ENCODE peak calls at places on chromosome 14, in eight cellular contexts. One of them, this sample, is unnamed.

GRCh38 chr14:59395672-59396071 is 69.5 kb downstream of the GPR135 start:
- DNase-seq in posterior cingulate gyrus: no peak
- DNase-seq in AG20443: no peak
- DNase-seq in BE2C: no peak
- DNase-seq in fibroblast of mammary gland: no peak
- DNase-seq in endodermal cell: no peak
- DNase-seq in NB4: no peak
- DNase-seq in mesothelial cell of epicardium: no peak
- DNase-seq in this sample: no peak

GRCh38 chr14:50063876-50064420 is 52.4 kb downstream of the VCPKMT start:
- DNase-seq in fibroblast of mammary gland: no peak
- DNase-seq in endodermal cell: no peak
- DNase-seq in BE2C: no peak
- DNase-seq in AG20443: no peak
- DNase-seq in NB4: no peak
- DNase-seq in mesothelial cell of epicardium: no peak
- DNase-seq in posterior cingulate gyrus: no peak
- DNase-seq in this sample: no peak

GRCh38 chr14:39547845-39548244 is 115.6 kb upstream of the FBXO33 start:
- DNase-seq in BE2C: no peak
- DNase-seq in fibroblast of mammary gland: no peak
- DNase-seq in mesothelial cell of epicardium: no peak
- DNase-seq in endodermal cell: no peak
- DNase-seq in NB4: no peak
- DNase-seq in AG20443: no peak
- DNase-seq in posterior cingulate gyrus: no peak
- DNase-seq in this sample: no peak

GRCh38 chr14:67428501-67429031 is 16.6 kb upstream of the PLEK2 start:
- DNase-seq in posterior cingulate gyrus: no peak
- DNase-seq in BE2C: no peak
- DNase-seq in AG20443: peak
- DNase-seq in endodermal cell: peak
- DNase-seq in mesothelial cell of epicardium: no peak
- DNase-seq in fibroblast of mammary gland: peak
- DNase-seq in NB4: no peak
- DNase-seq in this sample: no peak

GRCh38 chr14:74946659-74947281 is 8.6 kb downstream of the PGF start:
- DNase-seq in endodermal cell: no peak
- DNase-seq in AG20443: peak
- DNase-seq in NB4: no peak
- DNase-seq in BE2C: peak
- DNase-seq in posterior cingulate gyrus: no peak
- DNase-seq in fibroblast of mammary gland: no peak
- DNase-seq in mesothelial cell of epicardium: no peak
- DNase-seq in this sample: peak

GRCh38 chr14:77681196-77682157 is 26.3 kb downstream of the ALKBH1 start:
- DNase-seq in BE2C: no peak
- DNase-seq in fibroblast of mammary gland: peak
- DNase-seq in mesothelial cell of epicardium: no peak
- DNase-seq in AG20443: peak
- DNase-seq in endodermal cell: no peak
- DNase-seq in NB4: no peak
- DNase-seq in posterior cingulate gyrus: no peak
- DNase-seq in this sample: no peak

GRCh38 chr14:26730929-26731618 is 133.2 kb upstream of the NOVA1 start:
- DNase-seq in posterior cingulate gyrus: no peak
- DNase-seq in AG20443: peak
- DNase-seq in mesothelial cell of epicardium: no peak
- DNase-seq in BE2C: peak
- DNase-seq in NB4: peak
- DNase-seq in endodermal cell: peak
- DNase-seq in fibroblast of mammary gland: peak
- DNase-seq in this sample: no peak

GRCh38 chr14:61192970-61193369 is 88.2 kb downstream of the TMEM30B start:
- DNase-seq in AG20443: no peak
- DNase-seq in posterior cingulate gyrus: no peak
- DNase-seq in mesothelial cell of epicardium: no peak
- DNase-seq in NB4: no peak
- DNase-seq in BE2C: no peak
- DNase-seq in fibroblast of mammary gland: peak
- DNase-seq in endodermal cell: no peak
- DNase-seq in this sample: no peak

GRCh38 chr14:105290598-105291356 is 10.0 kb downstream of the BRF1 start:
- DNase-seq in BE2C: peak
- DNase-seq in AG20443: no peak
- DNase-seq in endodermal cell: no peak
- DNase-seq in mesothelial cell of epicardium: no peak
- DNase-seq in posterior cingulate gyrus: no peak
- DNase-seq in fibroblast of mammary gland: no peak
- DNase-seq in NB4: peak
- DNase-seq in this sample: no peak

GRCh38 chr14:45284802-45285201 is 31.8 kb upstream of the MIS18BP1 start:
- DNase-seq in endodermal cell: no peak
- DNase-seq in BE2C: no peak
- DNase-seq in mesothelial cell of epicardium: no peak
- DNase-seq in AG20443: no peak
- DNase-seq in NB4: peak
- DNase-seq in fibroblast of mammary gland: peak
- DNase-seq in posterior cingulate gyrus: no peak
- DNase-seq in this sample: no peak

GRCh38 chr14:104967144-104967413 is 11.1 kb downstream of the AHNAK2 start:
- DNase-seq in posterior cingulate gyrus: no peak
- DNase-seq in fibroblast of mammary gland: no peak
- DNase-seq in AG20443: no peak
- DNase-seq in BE2C: no peak
- DNase-seq in endodermal cell: no peak
- DNase-seq in mesothelial cell of epicardium: no peak
- DNase-seq in NB4: no peak
- DNase-seq in this sample: no peak

GRCh38 chr14:70188608-70189540 is at the start of gene SLC8A3:
- DNase-seq in BE2C: peak
- DNase-seq in mesothelial cell of epicardium: peak
- DNase-seq in AG20443: peak
- DNase-seq in NB4: no peak
- DNase-seq in posterior cingulate gyrus: peak
- DNase-seq in fibroblast of mammary gland: peak
- DNase-seq in endodermal cell: peak
- DNase-seq in this sample: peak

GRCh38 chr14:106318700-106319099 is 792.3 kb downstream of the TMEM121 start:
- DNase-seq in fibroblast of mammary gland: no peak
- DNase-seq in BE2C: no peak
- DNase-seq in mesothelial cell of epicardium: no peak
- DNase-seq in posterior cingulate gyrus: no peak
- DNase-seq in AG20443: no peak
- DNase-seq in endodermal cell: no peak
- DNase-seq in NB4: peak
- DNase-seq in this sample: no peak

GRCh38 chr14:99590746-99591555 is 13.1 kb downstream of the CCDC85C start:
- DNase-seq in posterior cingulate gyrus: no peak
- DNase-seq in mesothelial cell of epicardium: no peak
- DNase-seq in endodermal cell: no peak
- DNase-seq in fibroblast of mammary gland: peak
- DNase-seq in NB4: peak
- DNase-seq in BE2C: peak
- DNase-seq in AG20443: peak
- DNase-seq in this sample: peak

This sample was measured in hypothalamus.